ENCODE peak calls at places on chromosomes 13 and 19, in four cellular contexts. O is COR-L47, P is NCI-H1092, K is iPS-NIHi11. B is an unnamed sample.

GRCh38 chr13:64709079-64709478 is 2521.1 kb downstream of the PCDH9 start:
- DNase-seq in O (no peak), P (no peak), K (no peak), B (no peak)

GRCh38 chr19:2549701-2550191 is 73.8 kb downstream of the GADD45B start:
- DNase-seq in O (no peak), P (no peak), K (no peak), B (peak)

GRCh38 chr19:6890421-6890913 is 3.1 kb downstream of the ADGRE1 start:
- DNase-seq in O (no peak), P (no peak), K (no peak), B (no peak)

GRCh38 chr19:47093841-47094240 is 19.7 kb downstream of the ZC3H4 start:
- DNase-seq in O (no peak), P (no peak), K (no peak), B (peak)

GRCh38 chr13:28574617-28575142 is 79.8 kb upstream of the FLT1 start:
- DNase-seq in O (no peak), P (no peak), K (no peak), B (no peak)

GRCh38 chr13:113566227-113566561 is 18.4 kb upstream of the TFDP1 start:
- DNase-seq in O (no peak), P (no peak), K (no peak), B (no peak)

GRCh38 chr19:7995756-7996155 is 9.7 kb downstream of the ELAVL1 start:
- DNase-seq in O (no peak), P (no peak), K (no peak), B (no peak)

GRCh38 chr13:33639158-33639557 is 178.8 kb upstream of the RFC3 start:
- DNase-seq in O (no peak), P (no peak), K (no peak), B (no peak)

GRCh38 chr19:32268381-32268780 is 77.0 kb upstream of the ZNF507 start:
- DNase-seq in O (no peak), P (no peak), K (no peak), B (no peak)

GRCh38 chr13:78978381-78978998 is 319.5 kb upstream of the OBI1 start:
- DNase-seq in O (peak), P (peak), K (peak), B (no peak)

GRCh38 chr13:110261166-110262081 is 45.5 kb downstream of the COL4A1 start:
- DNase-seq in O (no peak), P (no peak), K (peak), B (no peak)

GRCh38 chr19:46442808-46443450 is 14.2 kb upstream of the PNMA8C start:
- DNase-seq in O (no peak), P (no peak), K (no peak), B (no peak)

GRCh38 chr13:30412351-30412750 is 9.9 kb upstream of the UBE2L5 start:
- DNase-seq in O (no peak), P (no peak), K (no peak), B (no peak)

GRCh38 chr13:30830638-30830965 is 75.5 kb upstream of the MEDAG start:
- DNase-seq in O (no peak), P (no peak), K (no peak), B (no peak)

GRCh38 chr19:6376512-6377193 is 920 bp upstream of the PSPN start:
- DNase-seq in O (no peak), P (no peak), K (no peak), B (no peak)

GRCh38 chr13:97905517-97905916 is 48.0 kb upstream of the IPO5 start:
- DNase-seq in O (no peak), P (no peak), K (no peak), B (no peak)

GRCh38 chr19:10009269-10009665 is 1.0 kb downstream of the COL5A3 start:
- DNase-seq in O (no peak), P (no peak), K (peak), B (no peak)

GRCh38 chr13:51856027-51856736 is 5.6 kb upstream of the CCDC70 start:
- DNase-seq in O (no peak), P (no peak), K (no peak), B (no peak)

GRCh38 chr13:106182404-106182803 is 353.1 kb downstream of the EFNB2 start:
- DNase-seq in O (no peak), P (no peak), K (no peak), B (no peak)

GRCh38 chr13:113407103-113407530 is 43.2 kb upstream of the GRTP1 start:
- DNase-seq in O (no peak), P (no peak), K (no peak), B (peak)

GRCh38 chr19:42561512-42561911 is 33.2 kb downstream of the CEACAM8 start:
- DNase-seq in O (no peak), P (no peak), K (no peak), B (no peak)

GRCh38 chr13:88627071-88627470 is 955.9 kb downstream of the SLITRK5 start:
- DNase-seq in O (no peak), P (no peak), K (no peak), B (no peak)

GRCh38 chr13:21657538-21657937 is 13.3 kb upstream of the FGF9 start:
- DNase-seq in O (no peak), P (no peak), K (no peak), B (no peak)

GRCh38 chr13:41012536-41012935 is 6.6 kb downstream of the ELF1 start:
- DNase-seq in O (no peak), P (no peak), K (no peak), B (no peak)

GRCh38 chr13:113589251-113589960 is 4.9 kb downstream of the TFDP1 start:
- DNase-seq in O (no peak), P (no peak), K (no peak), B (no peak)

GRCh38 chr19:543912-544608 is at the start of gene GZMM:
- DNase-seq in O (no peak), P (no peak), K (no peak), B (no peak)

GRCh38 chr13:66665991-66666390 is 564.1 kb downstream of the PCDH9 start:
- DNase-seq in O (peak), P (peak), K (peak), B (no peak)

GRCh38 chr13:112943309-112944125 is 25.5 kb upstream of the MCF2L start:
- DNase-seq in O (peak), P (peak), K (peak), B (no peak)

GRCh38 chr19:12891553-12892021 is 627 bp downstream of the GCDH start:
- DNase-seq in O (no peak), P (no peak), K (no peak), B (no peak)